ENCODE peak calls at places on chromosome 5, in four cellular contexts. One of them, this sample, is unnamed.

GRCh38 chr5:173720341-173721258 is 104.2 kb upstream of the BOD1 start:
- DNase-seq in heart right ventricle: no peak
- DNase-seq in AG09319: no peak
- DNase-seq in A549: no peak
- DNase-seq in this sample: no peak

GRCh38 chr5:65150599-65150998 is 331.1 kb downstream of the ADAMTS6 start:
- DNase-seq in heart right ventricle: no peak
- DNase-seq in AG09319: no peak
- DNase-seq in A549: no peak
- DNase-seq in this sample: no peak

GRCh38 chr5:16568875-16569580 is 47.8 kb downstream of the RETREG1 start:
- DNase-seq in heart right ventricle: peak
- DNase-seq in AG09319: no peak
- DNase-seq in A549: no peak
- DNase-seq in this sample: peak

GRCh38 chr5:155001523-155001922 is 12.0 kb upstream of the KIF4B start:
- DNase-seq in AG09319: no peak
- DNase-seq in heart right ventricle: no peak
- DNase-seq in A549: no peak
- DNase-seq in this sample: no peak

GRCh38 chr5:135810188-135810943 is 24.1 kb upstream of the SLC25A48 start:
- DNase-seq in AG09319: no peak
- DNase-seq in A549: no peak
- DNase-seq in heart right ventricle: no peak
- DNase-seq in this sample: no peak

GRCh38 chr5:139696894-139697658 is 48.9 kb downstream of the CXXC5 start:
- DNase-seq in AG09319: peak
- DNase-seq in heart right ventricle: peak
- DNase-seq in A549: peak
- DNase-seq in this sample: peak

GRCh38 chr5:177300236-177300880 is 3.2 kb downstream of the RAB24 start:
- DNase-seq in AG09319: no peak
- DNase-seq in A549: no peak
- DNase-seq in heart right ventricle: no peak
- DNase-seq in this sample: peak

GRCh38 chr5:38265546-38266179 is 7.3 kb downstream of the EGFLAM start:
- DNase-seq in A549: peak
- DNase-seq in AG09319: peak
- DNase-seq in heart right ventricle: peak
- DNase-seq in this sample: peak

GRCh38 chr5:142977363-142978051 is 207.3 kb downstream of the ARHGAP26 start:
- DNase-seq in AG09319: no peak
- DNase-seq in A549: no peak
- DNase-seq in heart right ventricle: no peak
- DNase-seq in this sample: no peak

GRCh38 chr5:141850786-141851185 is 27.4 kb downstream of the PCDH1 start:
- DNase-seq in heart right ventricle: no peak
- DNase-seq in A549: no peak
- DNase-seq in AG09319: no peak
- DNase-seq in this sample: no peak

GRCh38 chr5:141853895-141854626 is 24.1 kb downstream of the PCDH1 start:
- DNase-seq in AG09319: no peak
- DNase-seq in heart right ventricle: no peak
- DNase-seq in A549: no peak
- DNase-seq in this sample: no peak

GRCh38 chr5:141851195-141851874 is 26.9 kb downstream of the PCDH1 start:
- DNase-seq in A549: no peak
- DNase-seq in AG09319: no peak
- DNase-seq in heart right ventricle: no peak
- DNase-seq in this sample: no peak

GRCh38 chr5:141850183-141850768 is 27.9 kb downstream of the PCDH1 start:
- DNase-seq in AG09319: no peak
- DNase-seq in A549: peak
- DNase-seq in heart right ventricle: no peak
- DNase-seq in this sample: peak

GRCh38 chr5:141852448-141852847 is 25.8 kb downstream of the PCDH1 start:
- DNase-seq in heart right ventricle: no peak
- DNase-seq in A549: no peak
- DNase-seq in AG09319: no peak
- DNase-seq in this sample: no peak
- TF ChIP-seq CTCF in heart right ventricle: no peak
- TF ChIP-seq CTCF in A549: no peak
- TF ChIP-seq CTCF in AG09319: no peak
- TF ChIP-seq CTCF in this sample: peak

GRCh38 chr5:157431544-157432200 is 28.3 kb upstream of the NIPAL4 start:
- DNase-seq in AG09319: peak
- DNase-seq in heart right ventricle: no peak
- DNase-seq in A549: peak
- DNase-seq in this sample: peak
- TF ChIP-seq CTCF in AG09319: peak
- TF ChIP-seq CTCF in heart right ventricle: peak
- TF ChIP-seq CTCF in A549: peak
- TF ChIP-seq CTCF in this sample: peak

DNA sequence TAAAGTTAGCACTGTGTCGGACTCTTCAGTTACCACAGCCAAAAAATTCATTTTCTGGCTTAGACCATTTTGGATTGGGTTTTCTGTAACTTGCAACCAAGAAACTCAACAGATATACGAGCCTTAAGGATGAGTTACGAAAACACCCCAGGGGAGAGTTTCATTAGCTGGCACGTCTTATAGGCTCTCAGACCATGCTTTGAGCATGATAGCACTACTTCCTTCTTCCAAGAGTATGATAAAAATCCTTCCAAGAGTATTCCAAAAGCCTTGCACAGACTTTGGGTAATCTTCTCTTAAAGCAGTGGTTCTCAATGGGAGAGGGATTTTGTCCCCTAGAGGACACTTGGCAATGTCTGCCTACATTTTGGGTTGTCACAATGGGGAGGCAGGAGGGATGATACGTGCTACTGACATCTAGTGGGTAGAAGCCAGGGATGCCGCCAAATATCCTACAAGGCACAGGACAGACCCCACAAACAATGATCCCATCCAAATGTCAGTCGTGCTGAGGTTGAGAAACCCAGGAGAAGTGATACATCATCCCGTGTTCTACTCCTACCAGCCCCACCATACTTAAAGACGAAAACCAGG is 64.8 kb downstream of the SMIM23 start:
- DNase-seq in AG09319: no peak
- DNase-seq in heart right ventricle: no peak
- DNase-seq in A549: peak
- DNase-seq in this sample: no peak
- TF ChIP-seq CTCF in AG09319: no peak
- TF ChIP-seq CTCF in heart right ventricle: peak
- TF ChIP-seq CTCF in A549: peak
- TF ChIP-seq CTCF in this sample: no peak

DNA sequence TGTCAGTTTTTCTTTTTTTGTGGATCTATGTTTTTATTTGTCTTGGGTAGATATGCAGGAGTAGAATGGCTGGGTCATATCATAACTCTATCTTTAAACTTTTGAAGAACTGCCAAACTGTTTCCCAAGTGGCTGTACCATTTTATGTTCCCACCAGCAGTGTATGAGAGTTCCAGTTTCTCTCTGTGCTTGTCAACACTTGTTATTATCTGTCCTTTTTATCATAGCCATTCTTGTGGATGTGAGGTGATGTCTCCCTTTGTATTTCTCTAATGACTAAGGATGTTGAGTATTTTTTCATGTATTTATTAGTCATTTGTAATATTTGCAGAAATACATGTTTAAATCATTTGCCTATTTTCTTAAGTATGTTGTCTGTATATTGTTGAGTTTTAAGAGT is 17.4 kb upstream of the FAT2 start:
- DNase-seq in AG09319: no peak
- DNase-seq in heart right ventricle: no peak
- DNase-seq in A549: no peak
- DNase-seq in this sample: no peak
- TF ChIP-seq CTCF in AG09319: no peak
- TF ChIP-seq CTCF in heart right ventricle: no peak
- TF ChIP-seq CTCF in A549: no peak
- TF ChIP-seq CTCF in this sample: no peak

GRCh38 chr5:127876384-127876783 is 173.2 kb downstream of the CCDC192 start:
- DNase-seq in AG09319: no peak
- DNase-seq in A549: no peak
- DNase-seq in heart right ventricle: no peak
- DNase-seq in this sample: no peak

GRCh38 chr5:127878174-127878750 is 175.1 kb downstream of the CCDC192 start:
- DNase-seq in A549: peak
- DNase-seq in AG09319: no peak
- DNase-seq in heart right ventricle: peak
- DNase-seq in this sample: peak

GRCh38 chr5:127872494-127872893 is 169.3 kb downstream of the CCDC192 start:
- DNase-seq in A549: no peak
- DNase-seq in AG09319: no peak
- DNase-seq in heart right ventricle: no peak
- DNase-seq in this sample: no peak

GRCh38 chr5:127871448-127872153 is 168.4 kb downstream of the CCDC192 start:
- DNase-seq in AG09319: no peak
- DNase-seq in A549: no peak
- DNase-seq in heart right ventricle: no peak
- DNase-seq in this sample: no peak

GRCh38 chr5:127875235-127876021 is 172.2 kb downstream of the CCDC192 start:
- DNase-seq in AG09319: no peak
- DNase-seq in heart right ventricle: peak
- DNase-seq in A549: peak
- DNase-seq in this sample: peak
- TF ChIP-seq CTCF in AG09319: peak
- TF ChIP-seq CTCF in heart right ventricle: peak
- TF ChIP-seq CTCF in A549: peak
- TF ChIP-seq CTCF in this sample: peak

GRCh38 chr5:27130587-27130986 is 92.2 kb upstream of the CDH9 start:
- DNase-seq in heart right ventricle: no peak
- DNase-seq in AG09319: no peak
- DNase-seq in A549: no peak
- DNase-seq in this sample: no peak

GRCh38 chr5:27129926-27130325 is 91.5 kb upstream of the CDH9 start:
- DNase-seq in A549: no peak
- DNase-seq in AG09319: no peak
- DNase-seq in heart right ventricle: no peak
- DNase-seq in this sample: no peak

GRCh38 chr5:27125856-27126255 is 87.5 kb upstream of the CDH9 start:
- DNase-seq in A549: no peak
- DNase-seq in AG09319: no peak
- DNase-seq in heart right ventricle: no peak
- DNase-seq in this sample: no peak

GRCh38 chr5:27124590-27124989 is 86.2 kb upstream of the CDH9 start:
- DNase-seq in A549: peak
- DNase-seq in AG09319: no peak
- DNase-seq in heart right ventricle: no peak
- DNase-seq in this sample: peak
- TF ChIP-seq CTCF in A549: peak
- TF ChIP-seq CTCF in AG09319: no peak
- TF ChIP-seq CTCF in heart right ventricle: peak
- TF ChIP-seq CTCF in this sample: no peak